ENCODE peak calls at places on chromosomes 16 and 17, in seven cellular contexts. S is NCI-H460; J is EL; X is HTR-8/SVneo; F is T-helper 2 cell; K is HAP-1; A is activated T-cell treated with anti-CD3 and anti-CD28 coated beads, Interleukin-2, amount 50 U/mL, for 1 hour. V is an unnamed sample.

GRCh38 chr17:29593546-29594440 is 861 bp downstream of the ANKRD13B start:
- DNase-seq in S (no peak), J (peak; percentile 25), X (peak; percentile 35), F (no peak), K (peak; percentile 39), A (peak; percentile 47), V (peak; percentile 70)

GRCh38 chr16:4500283-4500682 is 24.1 kb downstream of the HMOX2 start:
- DNase-seq in S (peak; percentile 33), J (peak; percentile 90), X (peak; percentile 87), F (no peak), K (no peak), A (no peak), V (no peak)

GRCh38 chr17:80970044-80970761 is 21.4 kb upstream of the CHMP6 start:
- DNase-seq in S (no peak), J (no peak), X (peak; percentile 59), F (no peak), K (no peak), A (peak; percentile 54), V (peak; percentile 75)

GRCh38 chr17:55641559-55642160 is 81.0 kb downstream of the TMEM100 start:
- DNase-seq in S (peak; percentile 60), J (peak; percentile 47), X (peak; percentile 10), F (no peak), K (peak; percentile 24), A (no peak), V (peak; percentile 72)

GRCh38 chr16:24962747-24963146 is 52.4 kb downstream of the ARHGAP17 start:
- DNase-seq in S (no peak), J (no peak), X (no peak), F (no peak), K (no peak), A (no peak), V (no peak)

GRCh38 chr17:29113334-29113733 is 66.9 kb downstream of the MYO18A start:
- DNase-seq in S (no peak), J (no peak), X (no peak), F (no peak), K (no peak), A (no peak), V (no peak)

GRCh38 chr16:78639775-78640174 is 540.3 kb downstream of the WWOX start:
- DNase-seq in S (no peak), J (no peak), X (no peak), F (no peak), K (no peak), A (no peak), V (no peak)

GRCh38 chr17:32881054-32881453 is 4.1 kb upstream of the MYO1D start:
- DNase-seq in S (no peak), J (no peak), X (no peak), F (no peak), K (no peak), A (no peak), V (no peak)

GRCh38 chr17:78653382-78653781 is 76.2 kb upstream of the DNAH17 start:
- DNase-seq in S (no peak), J (peak; percentile 55), X (no peak), F (no peak), K (no peak), A (no peak), V (no peak)

GRCh38 chr17:82228842-82229685 is at the start of gene SLC16A3:
- DNase-seq in S (peak; percentile 74), J (peak; percentile 86), X (peak; percentile 75), F (peak; percentile 70), K (peak; percentile 49), A (peak; percentile 79), V (peak; percentile 88)

GRCh38 chr17:49984283-49984682 is 10.7 kb downstream of the DLX3 start:
- DNase-seq in S (no peak), J (no peak), X (no peak), F (no peak), K (no peak), A (no peak), V (no peak)

GRCh38 chr16:8948069-8948593 is 15.6 kb downstream of the USP7 start:
- DNase-seq in S (no peak), J (no peak), X (no peak), F (no peak), K (no peak), A (no peak), V (no peak)

GRCh38 chr17:38602453-38602852 is 3.3 kb downstream of the SRCIN1 start:
- DNase-seq in S (no peak), J (no peak), X (no peak), F (no peak), K (no peak), A (no peak), V (no peak)

GRCh38 chr17:80068301-80069160 is 32.1 kb downstream of the CCDC40 start:
- DNase-seq in S (no peak), J (peak; percentile 55), X (no peak), F (no peak), K (no peak), A (no peak), V (no peak)

GRCh38 chr17:71109697-71110096 is 940.4 kb downstream of the KCNJ2 start:
- DNase-seq in S (no peak), J (no peak), X (no peak), F (no peak), K (no peak), A (no peak), V (no peak)

GRCh38 chr17:50721194-50722010 is 2.0 kb downstream of the LUC7L3 start:
- DNase-seq in S (no peak), J (no peak), X (no peak), F (no peak), K (no peak), A (no peak), V (no peak)

GRCh38 chr16:27764427-27764826 is 214.5 kb downstream of the KATNIP start:
- DNase-seq in S (no peak), J (no peak), X (no peak), F (no peak), K (no peak), A (no peak), V (no peak)

GRCh38 chr17:2214047-2214717 is 89.4 kb downstream of the SMG6 start:
- DNase-seq in S (no peak), J (peak; percentile 85), X (peak; percentile 57), F (no peak), K (no peak), A (no peak), V (no peak)

GRCh38 chr17:40312131-40312731 is 3.3 kb downstream of the RARA start:
- DNase-seq in S (no peak), J (no peak), X (no peak), F (no peak), K (no peak), A (no peak), V (no peak)

GRCh38 chr16:9791566-9791965 is 390.7 kb downstream of the GRIN2A start:
- DNase-seq in S (no peak), J (no peak), X (no peak), F (no peak), K (no peak), A (no peak), V (no peak)

GRCh38 chr17:73831699-73832098 is 187.5 kb upstream of the SDK2 start:
- DNase-seq in S (no peak), J (no peak), X (no peak), F (peak; percentile 7), K (no peak), A (no peak), V (no peak)

GRCh38 chr17:64507418-64507766 is 615 bp downstream of the CEP95 start:
- DNase-seq in S (peak; percentile 46), J (peak; percentile 69), X (peak; percentile 65), F (peak; percentile 53), K (peak; percentile 92), A (no peak), V (peak; percentile 71)

V was measured in activated effector memory CD4-positive, alpha-beta T cell treated with anti-CD3 and anti-CD28 coated beads, Interleukin-2, amount 50 U/mL, for 16 hours.